ENCODE peak calls at places on chromosome 19, in ten cellular contexts. One of them, this sample, is unnamed.

GRCh38 chr19:18074192-18074591 is 12.5 kb downstream of the IL12RB1 start:
- DNase-seq in hepatocyte: no peak
- DNase-seq in esophagus squamous epithelium: no peak
- DNase-seq in natural killer cell: no peak
- DNase-seq in Calu3: no peak
- DNase-seq in fibroblast of the aortic adventitia: no peak
- DNase-seq in colonic mucosa: no peak
- DNase-seq in dorsolateral prefrontal cortex: no peak
- DNase-seq in progenitor cell of endocrine pancreas: no peak
- DNase-seq in psoas muscle: no peak
- DNase-seq in this sample: no peak

GRCh38 chr19:47315125-47315821 is 5.6 kb downstream of the C5AR1 start:
- DNase-seq in hepatocyte: peak
- DNase-seq in esophagus squamous epithelium: no peak
- DNase-seq in natural killer cell: no peak
- DNase-seq in Calu3: peak
- DNase-seq in fibroblast of the aortic adventitia: peak
- DNase-seq in colonic mucosa: peak
- DNase-seq in dorsolateral prefrontal cortex: no peak
- DNase-seq in progenitor cell of endocrine pancreas: no peak
- DNase-seq in psoas muscle: no peak
- DNase-seq in this sample: no peak

GRCh38 chr19:45253396-45254027 is 2.4 kb downstream of the MARK4 start:
- DNase-seq in hepatocyte: no peak
- DNase-seq in esophagus squamous epithelium: no peak
- DNase-seq in natural killer cell: no peak
- DNase-seq in Calu3: no peak
- DNase-seq in fibroblast of the aortic adventitia: peak
- DNase-seq in colonic mucosa: no peak
- DNase-seq in dorsolateral prefrontal cortex: no peak
- DNase-seq in progenitor cell of endocrine pancreas: no peak
- DNase-seq in psoas muscle: no peak
- DNase-seq in this sample: no peak

GRCh38 chr19:42018503-42019193 is 24.6 kb upstream of the ATP1A3 start:
- DNase-seq in hepatocyte: no peak
- DNase-seq in esophagus squamous epithelium: no peak
- DNase-seq in natural killer cell: no peak
- DNase-seq in Calu3: no peak
- DNase-seq in fibroblast of the aortic adventitia: no peak
- DNase-seq in colonic mucosa: no peak
- DNase-seq in dorsolateral prefrontal cortex: no peak
- DNase-seq in progenitor cell of endocrine pancreas: no peak
- DNase-seq in psoas muscle: no peak
- DNase-seq in this sample: no peak

GRCh38 chr19:57171551-57172081 is 4.3 kb upstream of the DUXA start:
- DNase-seq in hepatocyte: peak
- DNase-seq in esophagus squamous epithelium: no peak
- DNase-seq in natural killer cell: peak
- DNase-seq in Calu3: no peak
- DNase-seq in fibroblast of the aortic adventitia: peak
- DNase-seq in colonic mucosa: peak
- DNase-seq in dorsolateral prefrontal cortex: no peak
- DNase-seq in progenitor cell of endocrine pancreas: peak
- DNase-seq in psoas muscle: no peak
- DNase-seq in this sample: no peak

GRCh38 chr19:46840157-46840942 is 10.3 kb downstream of the AP2S1 start:
- DNase-seq in hepatocyte: peak
- DNase-seq in esophagus squamous epithelium: no peak
- DNase-seq in natural killer cell: no peak
- DNase-seq in Calu3: peak
- DNase-seq in fibroblast of the aortic adventitia: peak
- DNase-seq in colonic mucosa: no peak
- DNase-seq in dorsolateral prefrontal cortex: no peak
- DNase-seq in progenitor cell of endocrine pancreas: no peak
- DNase-seq in psoas muscle: peak
- DNase-seq in this sample: no peak

GRCh38 chr19:50280074-50280473 is 49.1 kb downstream of the KCNC3 start:
- DNase-seq in hepatocyte: no peak
- DNase-seq in esophagus squamous epithelium: no peak
- DNase-seq in natural killer cell: no peak
- DNase-seq in Calu3: no peak
- DNase-seq in fibroblast of the aortic adventitia: no peak
- DNase-seq in colonic mucosa: no peak
- DNase-seq in dorsolateral prefrontal cortex: no peak
- DNase-seq in progenitor cell of endocrine pancreas: no peak
- DNase-seq in psoas muscle: no peak
- DNase-seq in this sample: no peak

GRCh38 chr19:42051166-42052115 is 18.6 kb downstream of the GRIK5 start:
- DNase-seq in hepatocyte: peak
- DNase-seq in esophagus squamous epithelium: no peak
- DNase-seq in natural killer cell: no peak
- DNase-seq in Calu3: peak
- DNase-seq in fibroblast of the aortic adventitia: no peak
- DNase-seq in colonic mucosa: no peak
- DNase-seq in dorsolateral prefrontal cortex: no peak
- DNase-seq in progenitor cell of endocrine pancreas: no peak
- DNase-seq in psoas muscle: no peak
- DNase-seq in this sample: no peak

GRCh38 chr19:37572203-37572602 is 22.4 kb downstream of the ZNF571 start:
- DNase-seq in hepatocyte: no peak
- DNase-seq in esophagus squamous epithelium: no peak
- DNase-seq in natural killer cell: no peak
- DNase-seq in Calu3: no peak
- DNase-seq in fibroblast of the aortic adventitia: no peak
- DNase-seq in colonic mucosa: no peak
- DNase-seq in dorsolateral prefrontal cortex: no peak
- DNase-seq in progenitor cell of endocrine pancreas: no peak
- DNase-seq in psoas muscle: no peak
- DNase-seq in this sample: no peak
- TF ChIP-seq CTCF in hepatocyte: no peak
- TF ChIP-seq CTCF in esophagus squamous epithelium: no peak
- TF ChIP-seq CTCF in natural killer cell: no peak
- TF ChIP-seq CTCF in Calu3: no peak
- TF ChIP-seq CTCF in fibroblast of the aortic adventitia: no peak
- TF ChIP-seq CTCF in colonic mucosa: no peak
- TF ChIP-seq CTCF in dorsolateral prefrontal cortex: no peak
- TF ChIP-seq CTCF in progenitor cell of endocrine pancreas: no peak
- TF ChIP-seq CTCF in psoas muscle: no peak
- TF ChIP-seq CTCF in this sample: no peak

GRCh38 chr19:1269065-1269477 is at the start of gene CIRBP:
- DNase-seq in hepatocyte: peak
- DNase-seq in esophagus squamous epithelium: peak
- DNase-seq in natural killer cell: peak
- DNase-seq in Calu3: peak
- DNase-seq in fibroblast of the aortic adventitia: peak
- DNase-seq in colonic mucosa: peak
- DNase-seq in dorsolateral prefrontal cortex: peak
- DNase-seq in progenitor cell of endocrine pancreas: peak
- DNase-seq in psoas muscle: peak
- DNase-seq in this sample: peak

GRCh38 chr19:1268392-1269064 is 604 bp upstream of the CIRBP start:
- DNase-seq in hepatocyte: no peak
- DNase-seq in esophagus squamous epithelium: no peak
- DNase-seq in natural killer cell: no peak
- DNase-seq in Calu3: no peak
- DNase-seq in fibroblast of the aortic adventitia: no peak
- DNase-seq in colonic mucosa: no peak
- DNase-seq in dorsolateral prefrontal cortex: no peak
- DNase-seq in progenitor cell of endocrine pancreas: no peak
- DNase-seq in psoas muscle: peak
- DNase-seq in this sample: no peak

GRCh38 chr19:1270168-1270853 is 1.2 kb downstream of the CIRBP start:
- DNase-seq in hepatocyte: no peak
- DNase-seq in esophagus squamous epithelium: no peak
- DNase-seq in natural killer cell: no peak
- DNase-seq in Calu3: no peak
- DNase-seq in fibroblast of the aortic adventitia: no peak
- DNase-seq in colonic mucosa: peak
- DNase-seq in dorsolateral prefrontal cortex: no peak
- DNase-seq in progenitor cell of endocrine pancreas: no peak
- DNase-seq in psoas muscle: peak
- DNase-seq in this sample: no peak

GRCh38 chr19:1270854-1271527 is 1.9 kb downstream of the CIRBP start:
- DNase-seq in hepatocyte: no peak
- DNase-seq in esophagus squamous epithelium: no peak
- DNase-seq in natural killer cell: no peak
- DNase-seq in Calu3: no peak
- DNase-seq in fibroblast of the aortic adventitia: no peak
- DNase-seq in colonic mucosa: no peak
- DNase-seq in dorsolateral prefrontal cortex: no peak
- DNase-seq in progenitor cell of endocrine pancreas: no peak
- DNase-seq in psoas muscle: no peak
- DNase-seq in this sample: no peak

DNA sequence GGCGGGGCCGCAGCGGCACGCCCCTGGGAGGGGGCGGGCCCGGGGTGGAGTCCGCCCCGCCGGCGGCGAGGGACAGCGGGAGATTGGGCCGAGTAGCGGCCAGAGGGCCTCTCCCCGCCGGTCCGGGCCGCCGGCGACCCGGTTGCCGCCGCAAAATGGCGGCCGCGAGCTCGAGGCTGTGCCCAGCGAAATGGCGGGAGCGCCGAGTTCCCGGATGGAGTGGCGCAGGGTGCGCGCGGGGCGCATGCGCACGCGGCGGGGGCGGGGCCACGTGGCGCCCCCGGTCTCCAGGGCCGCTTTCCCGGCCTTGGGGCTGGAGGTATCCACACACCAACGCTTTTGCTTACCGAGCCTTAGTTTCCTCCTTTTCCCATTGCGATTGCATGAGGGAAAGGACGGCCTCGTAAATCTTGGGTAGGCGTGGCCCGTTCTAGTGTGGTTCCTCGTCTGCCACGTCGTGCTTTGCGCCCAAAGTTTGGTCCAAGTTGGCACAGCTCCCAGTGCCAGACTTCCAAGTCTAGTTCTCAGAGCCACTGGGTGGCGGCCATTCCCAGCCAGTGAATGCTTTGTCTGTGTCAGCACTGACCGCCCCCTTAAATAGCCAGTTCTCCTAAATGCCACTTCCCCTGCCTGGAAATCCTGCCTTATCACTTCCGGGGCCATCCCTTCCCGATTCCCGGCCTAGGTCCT is 491 bp downstream of the CIRBP start:
- DNase-seq in hepatocyte: peak
- DNase-seq in esophagus squamous epithelium: no peak
- DNase-seq in natural killer cell: peak
- DNase-seq in Calu3: peak
- DNase-seq in fibroblast of the aortic adventitia: peak
- DNase-seq in colonic mucosa: peak
- DNase-seq in dorsolateral prefrontal cortex: peak
- DNase-seq in progenitor cell of endocrine pancreas: peak
- DNase-seq in psoas muscle: peak
- DNase-seq in this sample: peak
- TF ChIP-seq CTCF in hepatocyte: peak
- TF ChIP-seq CTCF in esophagus squamous epithelium: no peak
- TF ChIP-seq CTCF in natural killer cell: no peak
- TF ChIP-seq CTCF in Calu3: no peak
- TF ChIP-seq CTCF in fibroblast of the aortic adventitia: peak
- TF ChIP-seq CTCF in colonic mucosa: no peak
- TF ChIP-seq CTCF in dorsolateral prefrontal cortex: no peak
- TF ChIP-seq CTCF in progenitor cell of endocrine pancreas: no peak
- TF ChIP-seq CTCF in psoas muscle: no peak
- TF ChIP-seq CTCF in this sample: no peak

DNA sequence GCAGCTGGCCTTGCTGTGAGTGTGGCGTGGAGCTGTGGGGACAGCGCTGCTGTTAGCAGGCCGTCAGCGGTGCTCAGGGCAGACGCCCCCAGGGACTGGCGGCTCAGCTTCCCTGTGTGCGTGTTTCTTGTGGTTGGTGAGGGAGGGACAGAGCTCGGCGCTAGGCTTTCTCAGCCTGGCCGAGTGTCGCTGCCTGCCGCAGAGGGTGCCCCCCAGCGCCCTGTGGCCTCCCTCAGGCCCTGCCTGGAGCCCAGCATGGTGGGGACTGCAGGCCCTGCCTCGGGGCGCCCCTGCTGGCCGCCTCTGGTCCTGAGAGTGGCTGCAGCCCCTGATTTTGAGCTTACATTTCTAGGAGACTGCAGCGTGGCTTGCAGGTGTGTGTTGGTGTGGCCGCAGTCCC is 35.5 kb downstream of the DOT1L start:
- DNase-seq in hepatocyte: no peak
- DNase-seq in esophagus squamous epithelium: no peak
- DNase-seq in natural killer cell: no peak
- DNase-seq in Calu3: no peak
- DNase-seq in fibroblast of the aortic adventitia: no peak
- DNase-seq in colonic mucosa: no peak
- DNase-seq in dorsolateral prefrontal cortex: no peak
- DNase-seq in progenitor cell of endocrine pancreas: no peak
- DNase-seq in psoas muscle: no peak
- DNase-seq in this sample: no peak
- TF ChIP-seq CTCF in hepatocyte: no peak
- TF ChIP-seq CTCF in esophagus squamous epithelium: no peak
- TF ChIP-seq CTCF in natural killer cell: no peak
- TF ChIP-seq CTCF in Calu3: no peak
- TF ChIP-seq CTCF in fibroblast of the aortic adventitia: peak
- TF ChIP-seq CTCF in colonic mucosa: no peak
- TF ChIP-seq CTCF in dorsolateral prefrontal cortex: no peak
- TF ChIP-seq CTCF in progenitor cell of endocrine pancreas: peak
- TF ChIP-seq CTCF in psoas muscle: peak
- TF ChIP-seq CTCF in this sample: no peak

GRCh38 chr19:11535792-11536595 is 2.7 kb upstream of the CNN1 start:
- DNase-seq in hepatocyte: peak
- DNase-seq in esophagus squamous epithelium: peak
- DNase-seq in natural killer cell: peak
- DNase-seq in Calu3: peak
- DNase-seq in fibroblast of the aortic adventitia: peak
- DNase-seq in colonic mucosa: peak
- DNase-seq in dorsolateral prefrontal cortex: peak
- DNase-seq in progenitor cell of endocrine pancreas: peak
- DNase-seq in psoas muscle: peak
- DNase-seq in this sample: peak

GRCh38 chr19:11528551-11529341 is at the start of gene ECSIT:
- DNase-seq in hepatocyte: peak
- DNase-seq in esophagus squamous epithelium: peak
- DNase-seq in natural killer cell: peak
- DNase-seq in Calu3: peak
- DNase-seq in fibroblast of the aortic adventitia: peak
- DNase-seq in colonic mucosa: peak
- DNase-seq in dorsolateral prefrontal cortex: peak
- DNase-seq in progenitor cell of endocrine pancreas: peak
- DNase-seq in psoas muscle: peak
- DNase-seq in this sample: peak

GRCh38 chr19:11534538-11534937 is 4.1 kb upstream of the CNN1 start:
- DNase-seq in hepatocyte: no peak
- DNase-seq in esophagus squamous epithelium: no peak
- DNase-seq in natural killer cell: no peak
- DNase-seq in Calu3: no peak
- DNase-seq in fibroblast of the aortic adventitia: no peak
- DNase-seq in colonic mucosa: no peak
- DNase-seq in dorsolateral prefrontal cortex: no peak
- DNase-seq in progenitor cell of endocrine pancreas: no peak
- DNase-seq in psoas muscle: no peak
- DNase-seq in this sample: no peak

DNA sequence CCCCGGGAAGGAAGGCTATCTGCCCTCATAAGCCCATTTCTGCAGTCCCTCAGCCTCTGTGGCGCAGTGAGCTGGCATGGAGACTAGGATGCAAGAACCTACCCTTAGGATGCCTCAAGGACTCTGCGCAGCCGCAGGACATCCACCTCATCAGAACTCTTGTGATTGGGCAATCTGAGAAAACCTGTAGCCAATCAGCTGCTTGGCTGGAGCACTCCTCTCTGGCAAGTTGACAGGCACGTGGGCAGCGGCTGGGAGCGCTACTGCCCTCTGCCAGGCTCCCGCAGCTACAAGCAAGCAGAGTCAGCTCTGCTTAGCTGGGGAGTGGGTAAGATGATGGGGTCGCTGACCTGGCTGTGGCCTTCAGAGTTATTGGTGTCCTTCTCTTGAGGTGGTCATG is 1.5 kb upstream of the ECSIT start:
- DNase-seq in hepatocyte: peak
- DNase-seq in esophagus squamous epithelium: no peak
- DNase-seq in natural killer cell: no peak
- DNase-seq in Calu3: peak
- DNase-seq in fibroblast of the aortic adventitia: peak
- DNase-seq in colonic mucosa: peak
- DNase-seq in dorsolateral prefrontal cortex: peak
- DNase-seq in progenitor cell of endocrine pancreas: no peak
- DNase-seq in psoas muscle: peak
- DNase-seq in this sample: no peak
- TF ChIP-seq CTCF in hepatocyte: peak
- TF ChIP-seq CTCF in esophagus squamous epithelium: no peak
- TF ChIP-seq CTCF in natural killer cell: no peak
- TF ChIP-seq CTCF in Calu3: no peak
- TF ChIP-seq CTCF in fibroblast of the aortic adventitia: no peak
- TF ChIP-seq CTCF in colonic mucosa: no peak
- TF ChIP-seq CTCF in dorsolateral prefrontal cortex: peak
- TF ChIP-seq CTCF in progenitor cell of endocrine pancreas: peak
- TF ChIP-seq CTCF in psoas muscle: peak
- TF ChIP-seq CTCF in this sample: peak